ENCODE peak calls at places on chromosome 10, in nine cellular contexts. One of them, this sample, is unnamed.

GRCh38 chr10:124152781-124153600 is 59.6 kb upstream of the CHST15 start:
- DNase-seq in astrocyte of the spinal cord: peak
- DNase-seq in G401: no peak
- DNase-seq in CD4-positive, alpha-beta T cell: peak
- DNase-seq in upper lobe of right lung: no peak
- DNase-seq in effector memory CD4-positive, alpha-beta T cell: peak
- DNase-seq in ACHN: peak
- DNase-seq in M059J: peak
- DNase-seq in activated effector memory CD4-positive, alpha-beta T cell treated with Interleukin-2 at 50 U/mL for 16 hours: peak
- DNase-seq in this sample: peak

GRCh38 chr10:99927719-99928280 is 81.9 kb downstream of the DNMBP start:
- DNase-seq in astrocyte of the spinal cord: no peak
- DNase-seq in G401: no peak
- DNase-seq in CD4-positive, alpha-beta T cell: no peak
- DNase-seq in upper lobe of right lung: no peak
- DNase-seq in effector memory CD4-positive, alpha-beta T cell: no peak
- DNase-seq in ACHN: no peak
- DNase-seq in M059J: peak
- DNase-seq in activated effector memory CD4-positive, alpha-beta T cell treated with Interleukin-2 at 50 U/mL for 16 hours: no peak
- DNase-seq in this sample: no peak

GRCh38 chr10:24894309-24894708 is 58.1 kb downstream of the PRTFDC1 start:
- DNase-seq in astrocyte of the spinal cord: peak
- DNase-seq in G401: no peak
- DNase-seq in CD4-positive, alpha-beta T cell: no peak
- DNase-seq in upper lobe of right lung: no peak
- DNase-seq in effector memory CD4-positive, alpha-beta T cell: no peak
- DNase-seq in ACHN: peak
- DNase-seq in M059J: peak
- DNase-seq in activated effector memory CD4-positive, alpha-beta T cell treated with Interleukin-2 at 50 U/mL for 16 hours: peak
- DNase-seq in this sample: no peak

GRCh38 chr10:49353895-49354566 is 41.9 kb downstream of the DRGX start:
- DNase-seq in astrocyte of the spinal cord: no peak
- DNase-seq in G401: no peak
- DNase-seq in CD4-positive, alpha-beta T cell: no peak
- DNase-seq in upper lobe of right lung: no peak
- DNase-seq in effector memory CD4-positive, alpha-beta T cell: no peak
- DNase-seq in ACHN: no peak
- DNase-seq in M059J: no peak
- DNase-seq in activated effector memory CD4-positive, alpha-beta T cell treated with Interleukin-2 at 50 U/mL for 16 hours: no peak
- DNase-seq in this sample: no peak

GRCh38 chr10:76547352-76547972 is 1090.1 kb downstream of the KCNMA1 start:
- DNase-seq in astrocyte of the spinal cord: peak
- DNase-seq in G401: peak
- DNase-seq in CD4-positive, alpha-beta T cell: peak
- DNase-seq in upper lobe of right lung: peak
- DNase-seq in effector memory CD4-positive, alpha-beta T cell: no peak
- DNase-seq in ACHN: peak
- DNase-seq in M059J: peak
- DNase-seq in activated effector memory CD4-positive, alpha-beta T cell treated with Interleukin-2 at 50 U/mL for 16 hours: no peak
- DNase-seq in this sample: no peak

GRCh38 chr10:784759-785538 is 95.5 kb upstream of the DIP2C start:
- DNase-seq in astrocyte of the spinal cord: peak
- DNase-seq in G401: peak
- DNase-seq in CD4-positive, alpha-beta T cell: no peak
- DNase-seq in upper lobe of right lung: peak
- DNase-seq in effector memory CD4-positive, alpha-beta T cell: no peak
- DNase-seq in ACHN: peak
- DNase-seq in M059J: peak
- DNase-seq in activated effector memory CD4-positive, alpha-beta T cell treated with Interleukin-2 at 50 U/mL for 16 hours: no peak
- DNase-seq in this sample: no peak

GRCh38 chr10:43453266-43453831 is 16.4 kb downstream of the ZNF487 start:
- DNase-seq in astrocyte of the spinal cord: no peak
- DNase-seq in G401: no peak
- DNase-seq in CD4-positive, alpha-beta T cell: no peak
- DNase-seq in upper lobe of right lung: no peak
- DNase-seq in effector memory CD4-positive, alpha-beta T cell: no peak
- DNase-seq in ACHN: no peak
- DNase-seq in M059J: no peak
- DNase-seq in activated effector memory CD4-positive, alpha-beta T cell treated with Interleukin-2 at 50 U/mL for 16 hours: no peak
- DNase-seq in this sample: no peak

GRCh38 chr10:118573512-118573911 is 21.9 kb downstream of the PRLHR start:
- DNase-seq in astrocyte of the spinal cord: no peak
- DNase-seq in G401: no peak
- DNase-seq in CD4-positive, alpha-beta T cell: no peak
- DNase-seq in upper lobe of right lung: no peak
- DNase-seq in effector memory CD4-positive, alpha-beta T cell: no peak
- DNase-seq in ACHN: no peak
- DNase-seq in M059J: no peak
- DNase-seq in activated effector memory CD4-positive, alpha-beta T cell treated with Interleukin-2 at 50 U/mL for 16 hours: no peak
- DNase-seq in this sample: no peak

GRCh38 chr10:15897282-15897681 is 37.0 kb upstream of the MINDY3 start:
- DNase-seq in astrocyte of the spinal cord: peak
- DNase-seq in G401: no peak
- DNase-seq in CD4-positive, alpha-beta T cell: no peak
- DNase-seq in upper lobe of right lung: no peak
- DNase-seq in effector memory CD4-positive, alpha-beta T cell: no peak
- DNase-seq in ACHN: peak
- DNase-seq in M059J: peak
- DNase-seq in activated effector memory CD4-positive, alpha-beta T cell treated with Interleukin-2 at 50 U/mL for 16 hours: no peak
- DNase-seq in this sample: no peak

GRCh38 chr10:121524138-121524817 is 74.0 kb downstream of the FGFR2 start:
- DNase-seq in astrocyte of the spinal cord: peak
- DNase-seq in G401: no peak
- DNase-seq in CD4-positive, alpha-beta T cell: no peak
- DNase-seq in upper lobe of right lung: no peak
- DNase-seq in effector memory CD4-positive, alpha-beta T cell: no peak
- DNase-seq in ACHN: no peak
- DNase-seq in M059J: no peak
- DNase-seq in activated effector memory CD4-positive, alpha-beta T cell treated with Interleukin-2 at 50 U/mL for 16 hours: no peak
- DNase-seq in this sample: no peak

GRCh38 chr10:17507538-17507937 is 53.1 kb upstream of the ST8SIA6 start:
- DNase-seq in astrocyte of the spinal cord: no peak
- DNase-seq in G401: no peak
- DNase-seq in CD4-positive, alpha-beta T cell: no peak
- DNase-seq in upper lobe of right lung: no peak
- DNase-seq in effector memory CD4-positive, alpha-beta T cell: no peak
- DNase-seq in ACHN: no peak
- DNase-seq in M059J: no peak
- DNase-seq in activated effector memory CD4-positive, alpha-beta T cell treated with Interleukin-2 at 50 U/mL for 16 hours: no peak
- DNase-seq in this sample: no peak

GRCh38 chr10:89944138-89944537 is 242.7 kb downstream of the KIF20B start:
- DNase-seq in astrocyte of the spinal cord: no peak
- DNase-seq in G401: no peak
- DNase-seq in CD4-positive, alpha-beta T cell: no peak
- DNase-seq in upper lobe of right lung: no peak
- DNase-seq in effector memory CD4-positive, alpha-beta T cell: no peak
- DNase-seq in ACHN: no peak
- DNase-seq in M059J: peak
- DNase-seq in activated effector memory CD4-positive, alpha-beta T cell treated with Interleukin-2 at 50 U/mL for 16 hours: no peak
- DNase-seq in this sample: no peak

GRCh38 chr10:9656386-9656785 is 1361.3 kb upstream of the CELF2 start:
- DNase-seq in astrocyte of the spinal cord: no peak
- DNase-seq in G401: no peak
- DNase-seq in CD4-positive, alpha-beta T cell: no peak
- DNase-seq in upper lobe of right lung: no peak
- DNase-seq in effector memory CD4-positive, alpha-beta T cell: no peak
- DNase-seq in ACHN: no peak
- DNase-seq in M059J: no peak
- DNase-seq in activated effector memory CD4-positive, alpha-beta T cell treated with Interleukin-2 at 50 U/mL for 16 hours: no peak
- DNase-seq in this sample: no peak

GRCh38 chr10:120115959-120116358 is 223.4 kb downstream of the SEC23IP start:
- DNase-seq in astrocyte of the spinal cord: no peak
- DNase-seq in G401: no peak
- DNase-seq in CD4-positive, alpha-beta T cell: no peak
- DNase-seq in upper lobe of right lung: no peak
- DNase-seq in effector memory CD4-positive, alpha-beta T cell: no peak
- DNase-seq in ACHN: no peak
- DNase-seq in M059J: no peak
- DNase-seq in activated effector memory CD4-positive, alpha-beta T cell treated with Interleukin-2 at 50 U/mL for 16 hours: no peak
- DNase-seq in this sample: no peak

GRCh38 chr10:49275896-49276295 is 23.1 kb upstream of the C10orf71 start:
- DNase-seq in astrocyte of the spinal cord: no peak
- DNase-seq in G401: no peak
- DNase-seq in CD4-positive, alpha-beta T cell: no peak
- DNase-seq in upper lobe of right lung: no peak
- DNase-seq in effector memory CD4-positive, alpha-beta T cell: no peak
- DNase-seq in ACHN: no peak
- DNase-seq in M059J: no peak
- DNase-seq in activated effector memory CD4-positive, alpha-beta T cell treated with Interleukin-2 at 50 U/mL for 16 hours: no peak
- DNase-seq in this sample: no peak

GRCh38 chr10:1187151-1187854 is 131.1 kb downstream of the WDR37 start:
- DNase-seq in astrocyte of the spinal cord: no peak
- DNase-seq in G401: peak
- DNase-seq in CD4-positive, alpha-beta T cell: no peak
- DNase-seq in upper lobe of right lung: peak
- DNase-seq in effector memory CD4-positive, alpha-beta T cell: no peak
- DNase-seq in ACHN: no peak
- DNase-seq in M059J: no peak
- DNase-seq in activated effector memory CD4-positive, alpha-beta T cell treated with Interleukin-2 at 50 U/mL for 16 hours: no peak
- DNase-seq in this sample: no peak